ENCODE peak calls at places on chromosomes 13 and 19, in four cellular contexts. L, Y, U and F are unnamed samples.

GRCh38 chr19:16325161-16325527 is 518 bp downstream of the KLF2 start:
- DNase-seq in L (no peak), U (no peak), Y (no peak), F (no peak)

GRCh38 chr19:1392939-1393530 is 8.3 kb downstream of the GAMT start:
- DNase-seq in U (no peak), L (no peak), Y (no peak), F (no peak)

GRCh38 chr19:17727843-17728242 is 8.6 kb downstream of the MAP1S start:
- DNase-seq in Y (no peak), L (no peak), U (no peak), F (no peak)

GRCh38 chr19:30521937-30522336 is 149.8 kb downstream of the ZNF536 start:
- DNase-seq in U (no peak), L (no peak), Y (no peak), F (no peak)

GRCh38 chr19:40503300-40503699 is 36.5 kb downstream of the SPTBN4 start:
- DNase-seq in L (no peak), U (no peak), Y (no peak), F (no peak)

GRCh38 chr19:49361438-49362047 is 673 bp downstream of the TEAD2 start:
- DNase-seq in L (no peak), U (peak), Y (peak), F (peak)

GRCh38 chr13:36819811-36820140 is 754 bp downstream of the RFXAP start:
- DNase-seq in Y (no peak), L (no peak), U (peak), F (no peak)

GRCh38 chr13:32165791-32166190 is 134.2 kb downstream of the FRY start:
- DNase-seq in L (no peak), U (no peak), Y (no peak), F (no peak)

GRCh38 chr13:52848455-52849190 is at the start of gene PCDH8:
- DNase-seq in Y (no peak), L (no peak), U (no peak), F (no peak)

GRCh38 chr19:33789344-33789743 is 7.3 kb upstream of the KCTD15 start:
- DNase-seq in U (no peak), Y (no peak), L (no peak), F (no peak)

GRCh38 chr19:5293607-5294089 is 47.0 kb downstream of the PTPRS start:
- DNase-seq in U (peak), L (no peak), Y (no peak), F (no peak)

GRCh38 chr13:70723732-70724131 is 615.5 kb upstream of the KLHL1 start:
- DNase-seq in Y (no peak), L (no peak), U (peak), F (no peak)

GRCh38 chr13:111852701-111853100 is 214.2 kb upstream of the SOX1 start:
- DNase-seq in L (no peak), Y (no peak), U (no peak), F (peak)

GRCh38 chr19:2615782-2616181 is 86.7 kb downstream of the GNG7 start:
- DNase-seq in U (no peak), L (no peak), Y (no peak), F (no peak)

GRCh38 chr19:42102877-42103276 is 26.9 kb downstream of the ZNF574 start:
- DNase-seq in Y (no peak), L (no peak), U (no peak), F (no peak)

GRCh38 chr13:50916701-50917184 is 7.2 kb downstream of the RNASEH2B start:
- DNase-seq in U (no peak), L (no peak), Y (peak), F (no peak)

GRCh38 chr13:113965383-113965874 is 8.4 kb downstream of the C13orf46 start:
- DNase-seq in Y (no peak), L (no peak), U (no peak), F (no peak)

GRCh38 chr13:113967729-113968462 is 6.0 kb downstream of the C13orf46 start:
- DNase-seq in Y (no peak), U (no peak), L (peak), F (no peak)

GRCh38 chr13:113967206-113967720 is 6.6 kb downstream of the C13orf46 start:
- DNase-seq in Y (no peak), L (peak), U (no peak), F (no peak)

GRCh38 chr13:113964251-113964995 is 9.5 kb downstream of the C13orf46 start:
- DNase-seq in U (no peak), Y (no peak), L (no peak), F (no peak)

DNA sequence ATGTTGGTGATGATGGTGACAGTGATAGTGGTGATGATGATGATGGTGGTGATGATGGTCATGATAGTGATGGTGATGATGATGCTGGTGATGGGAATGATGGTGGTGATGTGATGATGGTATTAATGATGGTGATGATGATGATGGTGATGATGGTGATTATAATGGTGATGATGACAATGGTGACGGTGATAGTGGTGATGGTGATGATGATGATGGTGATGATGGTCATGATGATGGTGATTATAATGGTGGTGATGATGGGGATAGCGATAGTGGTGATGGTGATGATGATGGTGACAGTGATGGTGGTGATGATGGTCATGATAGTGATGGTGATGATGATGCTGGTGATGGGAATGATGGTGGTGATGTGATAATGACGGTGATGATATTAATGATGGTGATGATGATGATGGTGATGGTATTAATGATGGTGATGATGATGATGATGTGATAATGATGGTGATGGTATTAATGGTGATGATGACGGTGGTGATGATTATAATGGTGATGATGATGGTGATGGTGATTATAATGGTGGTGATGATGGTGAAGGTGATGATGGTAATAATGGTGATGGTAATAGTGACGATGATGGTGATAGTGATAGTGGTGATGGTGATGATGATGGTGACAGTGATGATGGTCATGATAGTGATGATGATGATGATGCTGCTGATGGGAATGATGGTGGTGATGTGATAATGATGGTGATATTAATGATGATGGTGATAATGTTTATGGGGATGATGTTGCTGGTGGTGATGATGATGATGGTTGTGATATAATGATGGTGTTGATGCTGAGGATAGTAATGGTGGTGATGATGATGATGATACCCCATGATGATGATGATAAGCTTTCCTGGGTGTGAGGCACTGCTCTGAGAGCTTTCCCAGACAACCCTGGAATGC is 7.7 kb downstream of the C13orf46 start:
- DNase-seq in Y (no peak), L (no peak), U (no peak), F (no peak)
- TF ChIP-seq CTCF in Y (no peak), L (no peak), U (no peak), F (no peak)

GRCh38 chr13:81012031-81012430 is 671.1 kb upstream of the SPRY2 start:
- DNase-seq in L (no peak), Y (no peak), U (no peak), F (no peak)
- TF ChIP-seq CTCF in L (no peak), Y (no peak), U (no peak), F (no peak)

GRCh38 chr13:99027661-99028425 is 50.0 kb upstream of the DOCK9 start:
- DNase-seq in Y (no peak), L (no peak), U (no peak), F (no peak)

GRCh38 chr13:99031725-99032298 is 53.9 kb upstream of the DOCK9 start:
- DNase-seq in L (no peak), Y (no peak), U (no peak), F (no peak)

GRCh38 chr13:99027260-99027659 is 49.4 kb upstream of the DOCK9 start:
- DNase-seq in U (peak), Y (no peak), L (no peak), F (no peak)

GRCh38 chr13:99029576-99029975 is 51.7 kb upstream of the DOCK9 start:
- DNase-seq in L (no peak), U (no peak), Y (no peak), F (no peak)

DNA sequence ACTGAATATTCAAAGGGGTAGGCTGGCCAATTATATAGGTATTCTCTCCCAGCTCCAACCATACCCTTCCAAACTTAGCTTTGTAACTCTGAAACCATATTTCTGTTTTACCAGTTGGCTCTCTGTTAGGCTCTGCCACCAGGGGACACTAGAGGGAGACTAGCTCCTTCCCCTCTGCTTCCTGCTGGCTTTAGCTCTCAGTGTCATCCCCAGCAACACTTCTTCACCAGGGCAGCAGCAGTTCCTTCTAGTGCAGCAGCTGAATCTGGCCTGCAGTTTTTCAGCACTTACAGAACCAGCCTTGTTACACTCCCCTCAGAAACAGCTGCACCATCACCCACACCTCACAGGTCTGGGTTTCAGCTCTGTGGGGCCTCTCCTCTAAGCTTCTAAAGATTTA is 51.0 kb upstream of the DOCK9 start:
- DNase-seq in L (no peak), U (no peak), Y (no peak), F (no peak)
- TF ChIP-seq CTCF in L (no peak), U (peak), Y (no peak), F (no peak)

DNA sequence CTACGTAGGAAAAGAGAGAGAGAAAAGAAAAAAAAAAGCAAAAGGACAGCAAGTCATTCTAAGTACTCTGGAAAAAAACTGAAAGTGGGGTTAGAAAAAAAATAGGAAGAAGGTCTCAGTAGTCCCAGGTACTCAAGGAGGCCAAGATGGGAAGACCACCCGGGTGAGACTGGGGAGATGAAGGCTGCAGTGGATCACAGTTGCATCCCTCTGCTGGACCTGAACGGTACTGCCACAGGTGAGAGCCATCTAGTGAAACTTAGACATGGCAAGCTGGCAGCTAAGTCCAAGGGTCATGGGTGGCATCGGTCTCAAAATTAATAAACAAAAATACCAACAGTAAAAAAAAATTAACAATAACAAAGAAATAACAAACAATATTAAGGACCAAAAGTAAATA is 41.0 kb upstream of the ZNF91 start:
- DNase-seq in L (no peak), Y (no peak), U (no peak), F (no peak)
- TF ChIP-seq CTCF in L (no peak), Y (no peak), U (no peak), F (no peak)

DNA sequence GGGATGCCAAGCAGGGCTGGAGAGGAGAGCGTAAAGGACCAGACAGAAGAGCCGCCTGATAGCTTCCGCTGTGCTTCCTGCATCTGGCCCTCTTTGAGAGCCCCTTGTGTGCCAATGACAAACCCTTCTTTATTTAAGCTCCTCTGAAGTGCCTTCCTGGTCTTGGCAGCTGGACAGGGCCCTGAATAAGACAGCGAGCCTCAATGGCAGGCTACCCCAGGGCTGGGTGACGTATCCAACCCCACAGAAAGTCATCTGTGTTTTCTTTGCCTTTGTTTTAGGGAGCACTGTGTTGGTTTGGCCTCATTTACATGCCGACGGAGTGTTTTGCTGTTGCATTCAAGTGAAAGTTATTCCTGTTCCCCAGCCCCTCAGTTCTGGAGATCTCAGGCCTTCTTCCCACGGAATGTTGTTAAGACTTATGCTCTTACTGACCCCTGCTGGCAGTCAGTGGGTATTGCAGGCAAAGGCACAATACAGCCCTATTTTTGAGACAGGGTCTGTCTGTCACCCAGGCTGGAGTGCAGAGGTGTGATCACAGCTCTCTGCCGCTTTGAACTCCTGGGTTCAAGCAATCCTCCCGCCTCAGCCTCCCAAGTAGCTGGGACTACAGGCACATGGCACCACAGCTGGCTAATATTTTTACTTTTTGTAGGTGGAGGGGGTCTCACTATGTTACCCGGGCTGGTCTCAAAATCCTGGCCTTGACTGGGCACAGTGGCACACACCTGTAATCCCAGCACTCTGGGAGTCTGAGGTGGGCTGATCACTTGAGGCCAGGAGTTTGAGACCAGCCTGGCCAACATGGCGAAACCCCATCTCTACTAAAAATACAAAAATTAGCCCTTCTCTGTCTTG is 16.8 kb downstream of the CCL25 start:
- DNase-seq in U (no peak), L (no peak), Y (no peak), F (no peak)
- TF ChIP-seq CTCF in U (peak), L (peak), Y (peak), F (peak)

GRCh38 chr19:13299838-13300237 is 149.6 kb downstream of the IER2 start:
- DNase-seq in U (no peak), Y (no peak), L (no peak), F (no peak)

GRCh38 chr19:13301627-13302334 is 151.6 kb downstream of the IER2 start:
- DNase-seq in U (no peak), L (no peak), Y (no peak), F (no peak)

GRCh38 chr19:13300421-13301030 is 150.3 kb downstream of the IER2 start:
- DNase-seq in U (no peak), L (no peak), Y (no peak), F (no peak)

GRCh38 chr19:13297023-13297422 is 146.8 kb downstream of the IER2 start:
- DNase-seq in L (no peak), U (no peak), Y (no peak), F (no peak)

GRCh38 chr19:13298565-13299481 is 148.6 kb downstream of the IER2 start:
- DNase-seq in Y (no peak), U (no peak), L (no peak), F (no peak)
- TF ChIP-seq CTCF in Y (no peak), U (no peak), L (no peak), F (no peak)

GRCh38 chr19:50897612-50898011 is 13.6 kb downstream of the KLK4 start:
- DNase-seq in U (no peak), L (no peak), Y (no peak), F (no peak)
- TF ChIP-seq CTCF in U (no peak), L (no peak), Y (no peak), F (no peak)

DNA sequence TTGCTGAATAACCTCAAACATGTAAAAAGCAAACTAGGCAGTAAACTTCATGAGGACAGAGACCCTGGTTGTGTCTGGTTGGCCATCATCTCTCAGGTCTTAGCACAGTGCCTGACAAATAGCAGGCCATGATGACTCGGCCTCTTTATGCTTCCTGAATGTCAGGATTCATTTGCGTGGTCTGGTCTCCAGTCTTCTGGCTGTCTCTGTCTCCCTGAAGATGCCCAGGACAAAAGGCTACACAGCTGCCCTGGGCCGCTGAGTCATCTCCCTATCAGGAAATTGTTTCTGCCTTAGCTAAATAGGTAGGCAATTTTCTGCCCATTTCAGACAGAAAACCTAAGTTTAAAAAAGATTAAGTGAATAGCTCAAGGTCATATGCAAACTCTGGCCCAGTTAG is 84.1 kb upstream of the FNDC3A start:
- DNase-seq in U (peak), Y (no peak), L (no peak), F (no peak)
- TF ChIP-seq CTCF in U (no peak), Y (no peak), L (no peak), F (no peak)

GRCh38 chr13:28638756-28639155 is 20.2 kb upstream of the POMP start:
- DNase-seq in L (no peak), U (no peak), Y (no peak), F (no peak)

GRCh38 chr13:28636677-28637317 is 22.1 kb upstream of the POMP start:
- DNase-seq in L (no peak), U (peak), Y (peak), F (peak)

GRCh38 chr13:28636078-28636477 is 22.9 kb upstream of the POMP start:
- DNase-seq in L (no peak), U (peak), Y (no peak), F (no peak)

GRCh38 chr13:28640861-28641599 is 17.9 kb upstream of the POMP start:
- DNase-seq in Y (no peak), L (no peak), U (peak), F (no peak)

DNA sequence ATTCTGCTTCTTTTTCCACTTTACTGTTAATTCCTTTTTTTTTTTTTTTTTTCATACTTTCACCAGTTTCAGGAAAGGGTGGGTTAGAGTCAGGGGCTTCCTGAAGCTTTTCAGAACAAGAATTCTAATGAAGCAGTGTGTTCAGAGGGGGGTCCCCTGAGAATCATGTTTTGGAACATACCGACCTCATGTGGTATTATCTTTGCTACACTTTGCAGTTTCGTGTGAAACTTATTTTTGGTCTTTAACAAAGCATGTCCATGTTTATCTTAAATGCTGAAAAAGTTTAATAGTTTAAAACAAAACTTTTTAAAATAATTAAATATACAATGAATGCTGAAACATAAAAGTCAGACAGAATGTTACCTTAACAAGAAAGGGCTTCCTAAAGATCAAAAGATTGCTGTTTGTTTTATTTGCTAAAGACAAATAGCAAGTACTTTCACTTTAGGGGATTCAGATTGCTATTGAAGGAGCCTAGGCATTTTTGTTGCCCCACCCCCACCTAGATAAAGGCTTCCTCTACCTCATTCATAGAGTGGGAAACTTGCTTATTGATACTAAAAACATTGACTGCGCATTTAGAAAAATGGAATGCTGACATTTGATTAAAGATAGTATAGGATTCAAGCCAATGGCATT is 21.1 kb upstream of the POMP start:
- DNase-seq in Y (no peak), U (peak), L (no peak), F (no peak)
- TF ChIP-seq CTCF in Y (no peak), U (no peak), L (no peak), F (no peak)